ENCODE peak calls at places on chromosomes 5 and 9, in nine cellular contexts. M is GDM1; L is bronchial epithelial cell; N is cardiac septum; O is HL-60; H is upper lobe of left lung; S is upper lobe of right lung; J is left lung; Y is stimulated activated CD4-positive, alpha-beta T cell treated with anti-CD3 and anti-CD28 coated beads, TNF-alpha, amount 100 ng/mL, for 48 hours. D is an unnamed sample.

GRCh38 chr5:157600252-157600651 is 24.7 kb upstream of the ADAM19 start:
- DNase-seq in N (no peak), Y (no peak), H (no peak), M (no peak), L (no peak), O (no peak), J (no peak), S (no peak), D (no peak)

GRCh38 chr5:174571662-174572397 is 152.6 kb upstream of the MSX2 start:
- DNase-seq in N (peak), O (no peak), J (no peak), L (peak), H (no peak), Y (no peak), M (no peak), S (no peak), D (peak)

GRCh38 chr5:31413030-31413812 is 118.7 kb downstream of the DROSHA start:
- DNase-seq in H (no peak), L (peak), M (no peak), N (no peak), Y (no peak), S (no peak), O (no peak), J (no peak), D (no peak)

GRCh38 chr9:134420281-134420835 is 94.1 kb downstream of the RXRA start:
- DNase-seq in J (no peak), Y (no peak), O (no peak), L (no peak), H (no peak), N (no peak), S (no peak), M (no peak), D (no peak)

GRCh38 chr5:124330595-124330994 is 415.8 kb downstream of the ZNF608 start:
- DNase-seq in M (no peak), H (no peak), Y (no peak), J (no peak), S (no peak), L (peak), O (no peak), N (no peak), D (no peak)

GRCh38 chr5:57598097-57598496 is 115.5 kb upstream of the ACTBL2 start:
- DNase-seq in H (no peak), L (no peak), J (no peak), O (no peak), S (no peak), Y (no peak), N (no peak), M (no peak), D (no peak)

GRCh38 chr5:84149094-84149493 is 235.6 kb downstream of the EDIL3 start:
- DNase-seq in O (no peak), L (no peak), N (no peak), Y (no peak), H (no peak), S (no peak), M (no peak), J (no peak), D (no peak)

GRCh38 chr5:82388186-82388585 is 110.0 kb upstream of the RPS23 start:
- DNase-seq in N (no peak), S (no peak), H (no peak), L (no peak), M (no peak), J (no peak), Y (no peak), O (no peak), D (no peak)

GRCh38 chr9:113625456-113625855 is 161.9 kb downstream of the RGS3 start:
- DNase-seq in H (no peak), J (no peak), Y (no peak), S (peak), N (no peak), M (no peak), O (no peak), L (no peak), D (no peak)

GRCh38 chr9:109968702-109969450 is 188.9 kb downstream of the PALM2AKAP2 start:
- DNase-seq in L (no peak), M (no peak), S (no peak), O (no peak), J (no peak), Y (no peak), H (no peak), N (no peak), D (peak)

GRCh38 chr5:158174918-158175663 is 316.1 kb upstream of the CLINT1 start:
- DNase-seq in J (no peak), H (peak), O (peak), N (peak), M (peak), S (no peak), L (peak), Y (peak), D (peak)

D was measured in SJCRH30.